ENCODE peak calls at places on chromosomes 4 and X, in five cellular contexts. B is CD8-positive, alpha-beta T cell; E is CD8-positive, alpha-beta memory T cell; G is Peyer's patch; F is cardiac muscle cell. X is an unnamed sample.

GRCh38 chr4:53240573-53240972 is 125.3 kb downstream of the SCFD2 start:
- DNase-seq in B (no peak), E (no peak), F (no peak), G (no peak), X (no peak)

GRCh38 chrX:11185861-11186260 is 74.7 kb downstream of the HCCS start:
- DNase-seq in B (no peak), E (no peak), F (no peak), G (no peak), X (no peak)

GRCh38 chr4:149896428-149896827 is 80.8 kb upstream of the IQCM start:
- DNase-seq in G (no peak), F (peak), E (no peak), B (no peak), X (no peak)

GRCh38 chr4:4855293-4856070 is 4.0 kb upstream of the MSX1 start:
- DNase-seq in B (no peak), G (no peak), E (no peak), F (no peak), X (no peak)

GRCh38 chr4:37392540-37393255 is 148.2 kb downstream of the NWD2 start:
- DNase-seq in B (no peak), F (peak), E (no peak), G (no peak), X (no peak)

GRCh38 chr4:256492-256891 is 48.8 kb downstream of the ZNF732 start:
- DNase-seq in G (no peak), B (no peak), E (no peak), F (no peak), X (no peak)

GRCh38 chr4:118005883-118006282 is 28.4 kb upstream of the NDST3 start:
- DNase-seq in F (no peak), B (no peak), E (no peak), G (no peak), X (no peak)

GRCh38 chrX:11187001-11187400 is 75.9 kb downstream of the HCCS start:
- DNase-seq in G (no peak), B (no peak), F (no peak), E (no peak), X (no peak)

GRCh38 chr4:155403886-155404285 is 27.1 kb upstream of the MAP9 start:
- DNase-seq in F (peak), B (no peak), G (no peak), E (no peak), X (peak)

GRCh38 chrX:128929281-128930057 is 593.8 kb downstream of the SMARCA1 start:
- DNase-seq in E (no peak), B (no peak), F (no peak), G (no peak), X (no peak)

GRCh38 chr4:72275381-72275780 is 243.6 kb downstream of the NPFFR2 start:
- DNase-seq in B (no peak), E (no peak), G (no peak), F (peak), X (no peak)

GRCh38 chr4:78150465-78150864 is 93.3 kb downstream of the FRAS1 start:
- DNase-seq in B (no peak), F (no peak), E (no peak), G (no peak), X (no peak)

GRCh38 chr4:132227349-132228165 is 921.5 kb upstream of the PCDH10 start:
- DNase-seq in E (no peak), F (peak), B (no peak), G (no peak), X (no peak)

GRCh38 chr4:3019471-3019870 is 54.9 kb downstream of the HTT-AS start:
- DNase-seq in E (no peak), B (no peak), F (no peak), G (no peak), X (no peak)

GRCh38 chrX:19152762-19153161 is 30.5 kb upstream of the ADGRG2 start:
- DNase-seq in B (no peak), E (no peak), G (no peak), F (no peak), X (no peak)

GRCh38 chrX:8755116-8755515 is 23.2 kb upstream of the ANOS1 start:
- DNase-seq in F (no peak), E (no peak), B (no peak), G (no peak), X (no peak)

GRCh38 chr4:151163855-151164254 is 64.4 kb downstream of the RPS3A start:
- DNase-seq in E (no peak), F (no peak), G (no peak), B (no peak), X (no peak)

GRCh38 chrX:47643926-47644325 is 6.4 kb downstream of the ELK1 start:
- DNase-seq in E (no peak), F (peak), B (no peak), G (no peak), X (no peak)

GRCh38 chrX:39000802-39001201 is 199.5 kb downstream of the MID1IP1 start:
- DNase-seq in F (no peak), G (no peak), E (no peak), B (no peak), X (no peak)

GRCh38 chrX:19649227-19650009 is 134.1 kb upstream of the MAP3K15 start:
- DNase-seq in F (peak), G (no peak), E (no peak), B (no peak), X (no peak)

GRCh38 chrX:39519213-39519544 is 578.6 kb downstream of the BCOR start:
- DNase-seq in G (no peak), E (no peak), B (no peak), F (peak), X (no peak)

GRCh38 chr4:128782076-128782715 is 27.3 kb upstream of the JADE1 start:
- DNase-seq in E (peak), G (peak), B (peak), F (no peak), X (peak)

GRCh38 chr4:88027611-88028608 is 20.5 kb downstream of the PKD2 start:
- DNase-seq in B (no peak), F (peak), G (no peak), E (no peak), X (no peak)

GRCh38 chr4:56752985-56753384 is 68.5 kb downstream of the SPINK2 start:
- DNase-seq in F (no peak), E (no peak), B (no peak), G (no peak), X (no peak)

GRCh38 chrX:100409316-100410082 is 574 bp downstream of the PCDH19 start:
- DNase-seq in F (no peak), B (no peak), G (no peak), E (no peak), X (no peak)

GRCh38 chrX:100407784-100408642 is 2.1 kb downstream of the PCDH19 start:
- DNase-seq in G (no peak), B (no peak), E (no peak), F (no peak), X (no peak)

GRCh38 chrX:100404851-100405250 is 5.2 kb downstream of the PCDH19 start:
- DNase-seq in B (no peak), F (no peak), G (no peak), E (no peak), X (no peak)

GRCh38 chrX:100408643-100409315 is 1.3 kb downstream of the PCDH19 start:
- DNase-seq in E (no peak), B (no peak), F (no peak), G (no peak), X (no peak)

GRCh38 chrX:100407147-100407783 is 2.8 kb downstream of the PCDH19 start:
- DNase-seq in E (no peak), B (no peak), G (no peak), F (no peak), X (no peak)
- H3K4me3 ChIP-seq in E (no peak), B (no peak), G (no peak), F (no peak), X (no peak)

GRCh38 chrX:100645106-100645505 is 1.1 kb downstream of the SRPX2 start:
- DNase-seq in F (no peak), B (no peak), G (no peak), E (no peak), X (no peak)

GRCh38 chrX:100643943-100644587 is at the start of gene SRPX2:
- DNase-seq in E (no peak), F (peak), B (no peak), G (no peak), X (no peak)

GRCh38 chrX:100642296-100642695 is 1.7 kb upstream of the SRPX2 start:
- DNase-seq in E (no peak), G (no peak), B (no peak), F (no peak), X (no peak)

GRCh38 chrX:100647095-100647494 is 3.1 kb downstream of the SRPX2 start:
- DNase-seq in E (no peak), G (no peak), B (no peak), F (peak), X (no peak)

GRCh38 chrX:100643212-100643611 is 787 bp upstream of the SRPX2 start:
- DNase-seq in E (no peak), F (no peak), B (no peak), G (no peak), X (no peak)
- H3K4me3 ChIP-seq in E (no peak), F (no peak), B (no peak), G (no peak), X (no peak)

GRCh38 chr4:123786159-123786915 is 389.7 kb downstream of the SPRY1 start:
- DNase-seq in G (no peak), B (no peak), F (no peak), E (no peak), X (no peak)

GRCh38 chr4:123783936-123784335 is 387.3 kb downstream of the SPRY1 start:
- DNase-seq in G (no peak), F (no peak), E (no peak), B (no peak), X (no peak)

GRCh38 chr4:123786955-123787354 is 390.4 kb downstream of the SPRY1 start:
- DNase-seq in G (no peak), F (peak), E (no peak), B (no peak), X (no peak)

GRCh38 chr4:123784626-123785025 is 388.0 kb downstream of the SPRY1 start:
- DNase-seq in E (no peak), F (no peak), B (no peak), G (no peak), X (no peak)

GRCh38 chr4:123785515-123785914 is 388.9 kb downstream of the SPRY1 start:
- DNase-seq in E (no peak), F (peak), B (no peak), G (no peak), X (no peak)
- H3K4me3 ChIP-seq in E (no peak), F (no peak), B (no peak), G (no peak), X (no peak)

DNA sequence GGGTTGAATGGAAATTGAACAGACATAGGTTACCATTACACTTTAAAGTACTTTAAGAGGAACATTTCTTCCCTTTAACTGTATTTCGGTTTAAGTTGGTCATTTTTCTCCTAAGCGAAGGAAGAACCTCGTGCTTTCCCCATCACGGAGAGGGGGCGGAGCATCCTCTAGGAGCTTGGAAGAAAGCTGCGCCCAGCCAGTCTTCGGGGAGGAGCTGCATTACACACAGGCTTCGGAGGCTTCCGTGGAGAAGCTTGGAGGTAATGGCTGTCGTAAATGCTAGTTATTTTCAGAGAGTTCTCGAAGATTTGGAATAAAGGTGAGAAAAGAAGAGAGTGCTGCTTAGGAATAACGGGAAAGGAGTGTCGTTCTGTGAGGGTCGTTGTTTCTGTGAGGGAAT is at the start of gene PWWP3B:
- DNase-seq in G (no peak), F (peak), B (no peak), E (no peak), X (no peak)
- H3K4me3 ChIP-seq in G (no peak), F (peak), B (no peak), E (no peak), X (no peak)

GRCh38 chr4:161828061-161828460 is 335.7 kb downstream of the FSTL5 start:
- DNase-seq in G (no peak), B (no peak), E (no peak), F (peak), X (no peak)
- H3K4me3 ChIP-seq in G (no peak), B (no peak), E (no peak), F (no peak), X (no peak)

GRCh38 chr4:75843596-75843995 is 58.7 kb downstream of the PPEF2 start:
- DNase-seq in F (no peak), E (no peak), G (no peak), B (no peak), X (no peak)
- H3K4me3 ChIP-seq in F (no peak), E (no peak), G (no peak), B (no peak), X (no peak)

GRCh38 chr4:76623217-76624060 is 188.4 kb downstream of the SHROOM3 start:
- DNase-seq in G (no peak), B (no peak), E (no peak), F (no peak), X (no peak)
- H3K4me3 ChIP-seq in G (no peak), B (no peak), E (no peak), F (no peak), X (no peak)

GRCh38 chrX:99603076-99603814 is 806.8 kb downstream of the PCDH19 start:
- DNase-seq in G (no peak), B (no peak), F (no peak), E (no peak), X (peak)
- H3K4me3 ChIP-seq in G (no peak), B (no peak), F (no peak), E (no peak), X (no peak)

GRCh38 chrX:153601511-153602110 is 2.7 kb upstream of the CCNQ start:
- DNase-seq in B (no peak), E (no peak), G (no peak), F (no peak), X (no peak)

GRCh38 chrX:153602621-153603020 is 3.7 kb upstream of the CCNQ start:
- DNase-seq in F (no peak), G (no peak), E (no peak), B (no peak), X (no peak)

GRCh38 chrX:153600032-153600373 is 1.1 kb upstream of the CCNQ start:
- DNase-seq in F (peak), E (no peak), B (no peak), G (no peak), X (no peak)

GRCh38 chrX:153599192-153600031 is 473 bp upstream of the CCNQ start:
- DNase-seq in B (peak), G (peak), F (peak), E (peak), X (peak)

DNA sequence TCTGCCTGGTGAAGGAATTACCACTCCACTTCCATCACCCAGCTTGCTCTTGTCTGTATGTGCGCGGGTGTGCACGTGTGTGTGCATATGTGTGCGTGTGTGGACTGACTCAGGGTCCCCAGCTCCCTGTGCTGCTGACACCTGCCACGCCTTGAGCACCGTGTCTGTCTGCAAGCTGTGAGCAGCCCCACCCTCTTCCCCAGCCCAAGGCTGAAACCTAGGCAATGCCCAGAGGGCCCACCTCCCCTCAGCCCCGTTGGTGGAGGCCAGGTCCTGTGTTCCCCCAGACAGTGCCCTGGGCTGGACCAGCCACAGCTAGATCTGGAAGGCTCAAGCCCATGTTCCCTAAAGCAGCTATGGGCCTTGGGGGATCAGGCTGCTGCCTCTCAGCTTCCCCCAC is 2.0 kb upstream of the CCNQ start:
- DNase-seq in F (no peak), B (no peak), G (no peak), E (no peak), X (no peak)
- H3K4me3 ChIP-seq in F (no peak), B (no peak), G (no peak), E (no peak), X (no peak)

GRCh38 chrX:112631892-112632291 is 47.8 kb downstream of the LHFPL1 start:
- DNase-seq in E (no peak), F (no peak), G (no peak), B (no peak), X (peak)

GRCh38 chrX:112636951-112637541 is 42.7 kb downstream of the LHFPL1 start:
- DNase-seq in B (no peak), F (peak), G (no peak), E (no peak), X (no peak)

GRCh38 chrX:112641449-112641848 is 38.3 kb downstream of the LHFPL1 start:
- DNase-seq in E (no peak), B (no peak), G (no peak), F (no peak), X (no peak)

GRCh38 chrX:112638691-112639090 is 41.0 kb downstream of the LHFPL1 start:
- DNase-seq in G (no peak), E (no peak), B (no peak), F (no peak), X (no peak)

DNA sequence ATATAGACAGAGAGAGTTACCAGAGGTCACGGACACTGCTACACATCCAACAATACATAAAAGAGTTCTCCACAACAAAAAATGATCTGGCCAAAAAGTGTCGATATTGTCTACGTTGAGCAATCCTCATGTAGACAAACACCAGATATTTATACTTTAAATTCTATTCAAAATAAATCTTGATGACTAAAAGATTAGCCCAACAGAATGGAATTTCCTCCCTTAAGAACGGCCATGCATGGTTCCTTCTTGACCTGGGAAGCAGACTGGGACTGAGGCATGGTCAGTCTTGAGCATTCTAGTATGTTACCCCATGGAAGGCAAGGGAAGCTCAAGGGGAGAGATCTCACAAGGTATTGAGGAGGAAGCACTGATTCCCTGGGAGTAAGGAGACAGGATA is 43.5 kb downstream of the LHFPL1 start:
- DNase-seq in B (no peak), F (no peak), E (no peak), G (no peak), X (no peak)
- H3K4me3 ChIP-seq in B (no peak), F (no peak), E (no peak), G (no peak), X (no peak)